ENCODE peak calls at places on chromosomes 13 and 19, in six cellular contexts. One of them, this sample, is unnamed.

GRCh38 chr19:44865196-44865767 is 19.2 kb downstream of the NECTIN2 start:
- DNase-seq in AG09319: no peak
- DNase-seq in prostate gland: no peak
- DNase-seq in posterior cingulate gyrus: no peak
- DNase-seq in foreskin melanocyte: no peak
- DNase-seq in stimulated activated CD4-positive, alpha-beta T cell treated with anti-CD3 and anti-CD28 coated beads, Interleukin-4, amount 100 ng/mL, for 4 hours: no peak
- DNase-seq in this sample: no peak

GRCh38 chr19:23436318-23436717 is 41.0 kb upstream of the ZNF91 start:
- DNase-seq in AG09319: no peak
- DNase-seq in prostate gland: no peak
- DNase-seq in posterior cingulate gyrus: no peak
- DNase-seq in foreskin melanocyte: no peak
- DNase-seq in stimulated activated CD4-positive, alpha-beta T cell treated with anti-CD3 and anti-CD28 coated beads, Interleukin-4, amount 100 ng/mL, for 4 hours: no peak
- DNase-seq in this sample: no peak

GRCh38 chr13:93549326-93549855 is 322.8 kb downstream of the GPC6 start:
- DNase-seq in AG09319: no peak
- DNase-seq in prostate gland: no peak
- DNase-seq in posterior cingulate gyrus: no peak
- DNase-seq in foreskin melanocyte: no peak
- DNase-seq in stimulated activated CD4-positive, alpha-beta T cell treated with anti-CD3 and anti-CD28 coated beads, Interleukin-4, amount 100 ng/mL, for 4 hours: no peak
- DNase-seq in this sample: no peak

GRCh38 chr19:49073514-49074378 is 1.2 kb upstream of the KCNA7 start:
- DNase-seq in AG09319: no peak
- DNase-seq in prostate gland: no peak
- DNase-seq in posterior cingulate gyrus: no peak
- DNase-seq in foreskin melanocyte: no peak
- DNase-seq in stimulated activated CD4-positive, alpha-beta T cell treated with anti-CD3 and anti-CD28 coated beads, Interleukin-4, amount 100 ng/mL, for 4 hours: no peak
- DNase-seq in this sample: no peak

GRCh38 chr13:97288486-97288900 is 66.4 kb downstream of the MBNL2 start:
- DNase-seq in AG09319: no peak
- DNase-seq in prostate gland: no peak
- DNase-seq in posterior cingulate gyrus: no peak
- DNase-seq in foreskin melanocyte: no peak
- DNase-seq in stimulated activated CD4-positive, alpha-beta T cell treated with anti-CD3 and anti-CD28 coated beads, Interleukin-4, amount 100 ng/mL, for 4 hours: no peak
- DNase-seq in this sample: no peak

GRCh38 chr13:110911880-110912279 is 3.0 kb downstream of the ANKRD10 start:
- DNase-seq in AG09319: no peak
- DNase-seq in prostate gland: no peak
- DNase-seq in posterior cingulate gyrus: no peak
- DNase-seq in foreskin melanocyte: no peak
- DNase-seq in stimulated activated CD4-positive, alpha-beta T cell treated with anti-CD3 and anti-CD28 coated beads, Interleukin-4, amount 100 ng/mL, for 4 hours: no peak
- DNase-seq in this sample: no peak

GRCh38 chr13:48938308-48938943 is 37.3 kb upstream of the FNDC3A start:
- DNase-seq in AG09319: no peak
- DNase-seq in prostate gland: no peak
- DNase-seq in posterior cingulate gyrus: no peak
- DNase-seq in foreskin melanocyte: no peak
- DNase-seq in stimulated activated CD4-positive, alpha-beta T cell treated with anti-CD3 and anti-CD28 coated beads, Interleukin-4, amount 100 ng/mL, for 4 hours: no peak
- DNase-seq in this sample: no peak

GRCh38 chr19:11073568-11073967 is 15.7 kb upstream of the LDLR start:
- DNase-seq in AG09319: no peak
- DNase-seq in prostate gland: no peak
- DNase-seq in posterior cingulate gyrus: no peak
- DNase-seq in foreskin melanocyte: no peak
- DNase-seq in stimulated activated CD4-positive, alpha-beta T cell treated with anti-CD3 and anti-CD28 coated beads, Interleukin-4, amount 100 ng/mL, for 4 hours: no peak
- DNase-seq in this sample: no peak

GRCh38 chr13:46595136-46595917 is 42.4 kb downstream of the LRCH1 start:
- DNase-seq in AG09319: no peak
- DNase-seq in prostate gland: peak
- DNase-seq in posterior cingulate gyrus: no peak
- DNase-seq in foreskin melanocyte: no peak
- DNase-seq in stimulated activated CD4-positive, alpha-beta T cell treated with anti-CD3 and anti-CD28 coated beads, Interleukin-4, amount 100 ng/mL, for 4 hours: no peak
- DNase-seq in this sample: no peak

GRCh38 chr13:113605461-113605860 is 20.9 kb downstream of the TFDP1 start:
- DNase-seq in AG09319: no peak
- DNase-seq in prostate gland: no peak
- DNase-seq in posterior cingulate gyrus: no peak
- DNase-seq in foreskin melanocyte: no peak
- DNase-seq in stimulated activated CD4-positive, alpha-beta T cell treated with anti-CD3 and anti-CD28 coated beads, Interleukin-4, amount 100 ng/mL, for 4 hours: no peak
- DNase-seq in this sample: no peak

GRCh38 chr13:93552596-93552995 is 326.0 kb downstream of the GPC6 start:
- DNase-seq in AG09319: no peak
- DNase-seq in prostate gland: no peak
- DNase-seq in posterior cingulate gyrus: no peak
- DNase-seq in foreskin melanocyte: no peak
- DNase-seq in stimulated activated CD4-positive, alpha-beta T cell treated with anti-CD3 and anti-CD28 coated beads, Interleukin-4, amount 100 ng/mL, for 4 hours: no peak
- DNase-seq in this sample: no peak

GRCh38 chr13:44273991-44274810 is 99.4 kb upstream of the SERP2 start:
- DNase-seq in AG09319: no peak
- DNase-seq in prostate gland: peak
- DNase-seq in posterior cingulate gyrus: no peak
- DNase-seq in foreskin melanocyte: no peak
- DNase-seq in stimulated activated CD4-positive, alpha-beta T cell treated with anti-CD3 and anti-CD28 coated beads, Interleukin-4, amount 100 ng/mL, for 4 hours: no peak
- DNase-seq in this sample: no peak

GRCh38 chr13:107205318-107206112 is 637.6 kb upstream of the ARGLU1 start:
- DNase-seq in AG09319: no peak
- DNase-seq in prostate gland: peak
- DNase-seq in posterior cingulate gyrus: peak
- DNase-seq in foreskin melanocyte: peak
- DNase-seq in stimulated activated CD4-positive, alpha-beta T cell treated with anti-CD3 and anti-CD28 coated beads, Interleukin-4, amount 100 ng/mL, for 4 hours: peak
- DNase-seq in this sample: peak

GRCh38 chr13:75550159-75550567 is 572 bp downstream of the UCHL3 start:
- DNase-seq in AG09319: no peak
- DNase-seq in prostate gland: peak
- DNase-seq in posterior cingulate gyrus: no peak
- DNase-seq in foreskin melanocyte: peak
- DNase-seq in stimulated activated CD4-positive, alpha-beta T cell treated with anti-CD3 and anti-CD28 coated beads, Interleukin-4, amount 100 ng/mL, for 4 hours: peak
- DNase-seq in this sample: no peak

GRCh38 chr13:19586904-19587634 is 25.7 kb upstream of the TPTE2 start:
- DNase-seq in AG09319: no peak
- DNase-seq in prostate gland: no peak
- DNase-seq in posterior cingulate gyrus: no peak
- DNase-seq in foreskin melanocyte: peak
- DNase-seq in stimulated activated CD4-positive, alpha-beta T cell treated with anti-CD3 and anti-CD28 coated beads, Interleukin-4, amount 100 ng/mL, for 4 hours: peak
- DNase-seq in this sample: no peak

GRCh38 chr19:42197375-42197817 is 20.1 kb downstream of the DEDD2 start:
- DNase-seq in AG09319: no peak
- DNase-seq in prostate gland: no peak
- DNase-seq in posterior cingulate gyrus: no peak
- DNase-seq in foreskin melanocyte: no peak
- DNase-seq in stimulated activated CD4-positive, alpha-beta T cell treated with anti-CD3 and anti-CD28 coated beads, Interleukin-4, amount 100 ng/mL, for 4 hours: no peak
- DNase-seq in this sample: no peak

GRCh38 chr19:50314724-50315700 is 14.2 kb downstream of the KCNC3 start:
- DNase-seq in AG09319: no peak
- DNase-seq in prostate gland: no peak
- DNase-seq in posterior cingulate gyrus: no peak
- DNase-seq in foreskin melanocyte: no peak
- DNase-seq in stimulated activated CD4-positive, alpha-beta T cell treated with anti-CD3 and anti-CD28 coated beads, Interleukin-4, amount 100 ng/mL, for 4 hours: no peak
- DNase-seq in this sample: no peak

GRCh38 chr13:48801255-48801654 is 147.5 kb downstream of the CYSLTR2 start:
- DNase-seq in AG09319: peak
- DNase-seq in prostate gland: no peak
- DNase-seq in posterior cingulate gyrus: no peak
- DNase-seq in foreskin melanocyte: no peak
- DNase-seq in stimulated activated CD4-positive, alpha-beta T cell treated with anti-CD3 and anti-CD28 coated beads, Interleukin-4, amount 100 ng/mL, for 4 hours: no peak
- DNase-seq in this sample: no peak

GRCh38 chr19:1992759-1993260 is 22.7 kb downstream of the BTBD2 start:
- DNase-seq in AG09319: no peak
- DNase-seq in prostate gland: no peak
- DNase-seq in posterior cingulate gyrus: no peak
- DNase-seq in foreskin melanocyte: no peak
- DNase-seq in stimulated activated CD4-positive, alpha-beta T cell treated with anti-CD3 and anti-CD28 coated beads, Interleukin-4, amount 100 ng/mL, for 4 hours: no peak
- DNase-seq in this sample: no peak

GRCh38 chr13:109241160-109241559 is 545.2 kb downstream of the IRS2 start:
- DNase-seq in AG09319: no peak
- DNase-seq in prostate gland: no peak
- DNase-seq in posterior cingulate gyrus: no peak
- DNase-seq in foreskin melanocyte: no peak
- DNase-seq in stimulated activated CD4-positive, alpha-beta T cell treated with anti-CD3 and anti-CD28 coated beads, Interleukin-4, amount 100 ng/mL, for 4 hours: no peak
- DNase-seq in this sample: no peak

This sample was measured in ureter.